ENCODE peak calls at places on chromosomes 4 and X, in four cellular contexts. Q is HCT116, P is H1, S is A549. U is an unnamed sample.

GRCh38 chr4:56619160-56619559 is 61.9 kb downstream of the HOPX start:
- DNase-seq in Q (no peak), P (no peak), S (no peak), U (peak; percentile 6)

GRCh38 chr4:8310306-8310705 is 40.8 kb downstream of the HTRA3 start:
- DNase-seq in P (no peak), S (no peak), Q (no peak), U (no peak)

GRCh38 chr4:170088686-170089085 is 1.1 kb downstream of the AADAT start:
- DNase-seq in P (no peak), Q (no peak), S (no peak), U (no peak)

GRCh38 chr4:27046851-27047250 is 186.2 kb downstream of the STIM2 start:
- DNase-seq in Q (no peak), P (no peak), S (no peak), U (no peak)

GRCh38 chr4:16695896-16696295 is 202.5 kb downstream of the LDB2 start:
- DNase-seq in S (no peak), Q (no peak), P (no peak), U (no peak)

GRCh38 chrX:12881914-12882313 is 15.0 kb downstream of the TLR7 start:
- DNase-seq in Q (no peak), S (no peak), P (no peak), U (no peak)

GRCh38 chrX:10577863-10578262 is 42.5 kb downstream of the MID1 start:
- DNase-seq in Q (no peak), S (no peak), P (no peak), U (no peak)

GRCh38 chr4:37976991-37977470 is 16.8 kb downstream of the PTTG2 start:
- DNase-seq in S (peak; percentile 40), Q (peak; percentile 24), P (peak; percentile 86), U (peak; percentile 94)

DNA sequence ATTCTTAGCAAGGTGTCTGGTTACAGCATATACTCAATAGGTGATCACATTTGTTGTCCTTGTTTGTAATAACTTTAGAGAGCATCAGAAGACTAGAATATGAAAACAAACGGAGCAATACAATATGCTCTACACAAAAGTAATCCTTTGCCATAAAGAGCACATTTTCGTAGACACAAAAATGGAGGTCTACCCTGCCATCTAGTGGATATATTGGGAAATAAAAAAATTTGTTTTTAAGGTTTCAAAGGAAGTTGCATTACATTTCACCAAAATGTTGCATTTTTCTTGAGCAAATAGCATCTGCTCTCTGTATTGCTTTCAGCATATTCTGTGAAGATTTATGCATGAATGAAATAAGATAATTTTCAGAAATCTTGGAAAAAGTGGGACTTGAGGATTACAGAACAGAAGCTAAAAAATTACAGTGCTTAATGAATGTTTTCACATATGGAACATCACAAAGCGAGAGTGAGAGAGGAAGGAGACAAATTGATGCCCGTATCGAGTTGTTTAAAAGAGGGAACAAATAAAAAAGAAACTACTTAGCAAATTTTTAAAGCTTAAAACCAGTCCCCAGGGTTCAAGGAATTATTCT is 390.2 kb downstream of the ANKRD50 start:
- DNase-seq in S (peak; percentile 3), P (no peak), Q (peak; percentile 8), U (peak; percentile 44)
- TF ChIP-seq MAX in S (no peak), P (no peak), Q (no peak), U (no peak)

GRCh38 chr4:152957437-152958185 is 21.5 kb downstream of the FHDC1 start:
- DNase-seq in P (no peak), Q (no peak), S (no peak), U (no peak)

GRCh38 chr4:152953514-152953913 is 17.4 kb downstream of the FHDC1 start:
- DNase-seq in P (no peak), Q (no peak), S (no peak), U (no peak)

GRCh38 chr4:152959080-152959479 is 23.0 kb downstream of the FHDC1 start:
- DNase-seq in S (no peak), Q (no peak), P (no peak), U (no peak)

GRCh38 chr4:152956167-152956566 is 20.0 kb downstream of the FHDC1 start:
- DNase-seq in P (no peak), Q (no peak), S (no peak), U (no peak)

DNA sequence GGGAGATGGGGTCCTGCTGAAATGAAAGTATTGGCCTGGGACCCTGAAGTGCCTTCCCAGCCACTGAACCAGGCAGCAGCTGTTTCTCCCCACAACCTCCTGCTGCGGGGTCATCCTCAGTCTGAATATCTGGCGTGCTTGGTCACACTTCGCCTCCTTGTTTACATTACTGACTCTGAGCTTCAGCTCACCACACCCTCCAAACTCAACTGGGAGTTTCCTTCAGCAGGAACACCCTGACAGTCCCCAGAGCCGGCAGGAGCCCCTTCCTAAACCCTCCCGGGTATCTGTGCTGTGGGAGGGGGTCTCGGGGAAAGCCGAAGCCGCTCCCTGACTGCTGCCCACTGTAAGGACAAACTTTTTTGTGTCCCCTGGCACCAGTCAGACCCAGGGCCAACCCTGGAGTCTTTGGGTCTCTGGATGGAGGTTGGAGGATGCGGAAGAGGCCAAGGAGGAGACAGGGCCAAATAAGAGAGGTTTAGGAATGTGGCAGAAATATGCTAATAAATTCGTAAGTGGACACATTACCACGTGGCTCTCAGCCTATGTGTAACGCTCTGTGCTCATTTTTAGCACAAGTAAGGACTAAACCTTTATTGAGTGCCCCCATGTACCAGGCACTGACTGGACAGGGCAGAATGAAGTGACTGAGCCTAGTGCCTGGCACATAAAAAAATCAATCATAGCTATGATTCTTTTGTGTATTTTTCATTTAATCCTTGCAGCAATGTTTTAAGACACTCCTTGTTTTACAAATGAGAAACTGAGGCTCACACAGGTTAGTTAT is 20.7 kb downstream of the FHDC1 start:
- DNase-seq in P (no peak), Q (no peak), S (no peak), U (no peak)
- TF ChIP-seq POLR2A in P (no peak), Q (no peak), S (no peak), U (no peak)

GRCh38 chr4:147739239-147739823 is 7.4 kb downstream of the ARHGAP10 start:
- DNase-seq in S (no peak), P (no peak), Q (no peak), U (no peak)
- TF ChIP-seq MAX in S (no peak), P (no peak), Q (no peak), U (no peak)

DNA sequence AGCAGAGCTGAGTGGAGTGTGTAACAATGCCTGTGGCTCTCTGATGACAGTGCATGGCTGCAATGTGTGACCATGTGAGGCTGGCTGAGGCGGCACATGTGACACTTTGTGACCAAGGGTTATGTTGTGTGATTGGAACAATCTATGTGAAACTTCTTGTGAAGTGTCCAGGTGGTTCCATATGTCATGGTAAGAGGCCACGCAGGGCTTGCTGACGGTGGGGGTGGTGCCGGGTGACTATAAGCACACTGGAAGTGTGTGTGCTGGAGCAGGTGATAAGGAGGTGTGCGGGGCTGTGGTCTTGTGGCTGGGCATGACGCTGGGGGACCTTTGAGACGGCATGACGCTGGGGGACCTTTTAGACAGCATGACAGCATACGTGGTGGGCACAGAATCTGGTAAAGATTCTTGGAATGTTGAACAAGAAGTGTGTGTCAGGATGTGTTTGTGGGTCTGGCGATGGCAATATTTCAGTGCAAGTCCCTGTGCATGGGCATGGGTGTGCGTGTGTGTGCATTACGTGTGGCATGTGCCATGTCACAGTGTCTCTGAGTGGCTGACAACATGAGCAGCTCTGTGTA is 7.4 kb upstream of the HDAC6 start:
- DNase-seq in P (no peak), Q (no peak), S (no peak), U (no peak)
- TF ChIP-seq POLR2A in P (no peak), Q (no peak), S (no peak), U (no peak)

DNA sequence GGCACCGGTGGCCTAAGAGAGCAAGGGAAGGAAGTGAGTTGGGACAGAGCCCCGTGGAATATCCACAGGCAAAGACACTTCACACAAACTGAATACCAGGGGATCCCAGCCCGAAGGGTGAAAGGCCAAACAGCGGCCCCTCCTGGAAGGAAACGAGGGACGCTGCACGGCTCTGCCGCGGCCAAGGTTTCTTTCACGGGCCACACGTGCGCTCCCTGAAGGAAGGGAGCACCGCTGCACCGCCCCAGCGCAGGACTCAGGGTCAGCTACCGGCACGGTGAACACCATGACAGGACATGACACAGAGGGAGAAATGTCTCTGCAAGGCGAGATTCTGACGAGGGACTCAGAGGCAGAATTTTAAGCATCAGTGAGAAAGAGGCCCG is 31.5 kb upstream of the GTPBP6 start:
- DNase-seq in Q (no peak), P (no peak), S (no peak), U (no peak)
- TF ChIP-seq MAX in Q (no peak), P (no peak), S (no peak), U (no peak)

DNA sequence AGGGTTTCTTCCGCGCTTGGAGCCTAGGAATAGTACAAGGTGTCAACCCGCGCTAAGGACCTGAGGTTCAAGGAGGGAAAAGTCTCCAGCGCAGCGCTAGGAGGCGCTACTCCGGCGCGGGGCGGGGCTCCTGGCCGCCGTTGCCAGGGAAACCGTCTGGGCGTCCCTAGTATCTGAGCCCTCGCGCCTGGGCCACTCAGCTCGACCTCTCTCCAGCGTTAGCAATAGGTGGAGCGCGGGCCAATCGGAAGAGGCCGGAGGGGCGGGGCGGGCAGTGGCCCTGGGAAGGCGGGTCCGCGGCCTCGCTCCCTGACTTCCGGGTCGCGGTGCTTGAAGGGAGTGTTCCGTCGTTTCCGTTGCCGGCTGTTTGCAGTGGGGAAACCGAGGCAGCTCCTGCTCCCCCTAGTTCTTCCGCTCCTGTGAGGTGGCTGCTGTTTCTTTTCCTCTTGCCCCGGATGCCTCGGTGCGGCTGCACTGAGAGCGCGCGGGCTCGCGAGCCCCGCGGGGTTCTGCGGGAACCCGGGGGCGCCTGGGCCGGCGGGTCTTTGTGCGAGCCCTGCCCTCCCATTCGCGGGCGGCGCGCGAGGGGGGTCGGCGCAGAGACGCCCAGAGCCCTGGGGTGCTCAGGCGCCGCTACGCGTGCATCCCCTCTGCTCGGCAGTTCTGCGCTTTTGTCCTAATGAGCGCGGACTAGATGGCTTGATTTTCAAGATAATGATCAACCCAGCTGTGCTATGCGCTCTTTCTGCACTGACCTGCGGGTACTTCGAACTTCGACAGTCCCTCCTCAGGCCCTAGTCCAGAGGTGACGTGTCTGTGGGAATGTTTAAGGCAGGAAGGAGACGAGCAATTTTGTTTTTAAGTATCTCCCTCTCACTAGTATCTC is at the start of gene ELMOD2:
- DNase-seq in P (peak; percentile 96), S (peak; percentile 91), Q (peak; percentile 92), U (peak; percentile 97)
- TF ChIP-seq POLR2A in P (no peak), S (peak; percentile 77), Q (peak; percentile 74), U (peak; percentile 67)

U was measured in NB4.